ENCODE peak calls at places on chromosomes 13 and 19, in nine cellular contexts. One of them, this sample, is unnamed.

GRCh38 chr13:38850868-38851626 is 139.6 kb downstream of the STOML3 start:
- DNase-seq in astrocyte of the cerebellum: no peak
- DNase-seq in C1 segment of cervical spinal cord: no peak
- DNase-seq in CD4-positive, alpha-beta T cell: no peak
- DNase-seq in stimulated activated CD8-positive, alpha-beta memory T cell treated with anti-CD3 and anti-CD28 coated beads, Interleukin-15, amount 100 ng/mL, for 1 hour: no peak
- DNase-seq in frontal cortex: no peak
- DNase-seq in WERI-Rb-1: no peak
- DNase-seq in COR-L47: no peak
- DNase-seq in activated CD4-positive, alpha-beta T cell treated with anti-CD3 and anti-CD28 coated beads, Interleukin-2, amount 50 U/mL, for 48 hours: no peak
- DNase-seq in this sample: no peak

GRCh38 chr19:44069415-44069814 is 2.5 kb upstream of the ZNF284 start:
- DNase-seq in WERI-Rb-1: no peak
- DNase-seq in CD4-positive, alpha-beta T cell: no peak
- DNase-seq in stimulated activated CD8-positive, alpha-beta memory T cell treated with anti-CD3 and anti-CD28 coated beads, Interleukin-15, amount 100 ng/mL, for 1 hour: no peak
- DNase-seq in C1 segment of cervical spinal cord: no peak
- DNase-seq in frontal cortex: no peak
- DNase-seq in astrocyte of the cerebellum: no peak
- DNase-seq in activated CD4-positive, alpha-beta T cell treated with anti-CD3 and anti-CD28 coated beads, Interleukin-2, amount 50 U/mL, for 48 hours: no peak
- DNase-seq in COR-L47: no peak
- DNase-seq in this sample: no peak

GRCh38 chr19:3250675-3251074 is 26.2 kb downstream of the CELF5 start:
- DNase-seq in astrocyte of the cerebellum: no peak
- DNase-seq in frontal cortex: no peak
- DNase-seq in activated CD4-positive, alpha-beta T cell treated with anti-CD3 and anti-CD28 coated beads, Interleukin-2, amount 50 U/mL, for 48 hours: peak; percentile 56
- DNase-seq in C1 segment of cervical spinal cord: no peak
- DNase-seq in stimulated activated CD8-positive, alpha-beta memory T cell treated with anti-CD3 and anti-CD28 coated beads, Interleukin-15, amount 100 ng/mL, for 1 hour: peak; percentile 26
- DNase-seq in WERI-Rb-1: peak; percentile 42
- DNase-seq in COR-L47: no peak
- DNase-seq in CD4-positive, alpha-beta T cell: peak; percentile 13
- DNase-seq in this sample: peak; percentile 34

GRCh38 chr13:42752731-42753130 is 28.7 kb upstream of the FAM216B start:
- DNase-seq in CD4-positive, alpha-beta T cell: no peak
- DNase-seq in activated CD4-positive, alpha-beta T cell treated with anti-CD3 and anti-CD28 coated beads, Interleukin-2, amount 50 U/mL, for 48 hours: no peak
- DNase-seq in WERI-Rb-1: no peak
- DNase-seq in C1 segment of cervical spinal cord: no peak
- DNase-seq in frontal cortex: no peak
- DNase-seq in stimulated activated CD8-positive, alpha-beta memory T cell treated with anti-CD3 and anti-CD28 coated beads, Interleukin-15, amount 100 ng/mL, for 1 hour: no peak
- DNase-seq in astrocyte of the cerebellum: no peak
- DNase-seq in COR-L47: no peak
- DNase-seq in this sample: no peak

GRCh38 chr19:5144545-5145179 is 175.7 kb downstream of the KDM4B start:
- DNase-seq in C1 segment of cervical spinal cord: no peak
- DNase-seq in COR-L47: no peak
- DNase-seq in activated CD4-positive, alpha-beta T cell treated with anti-CD3 and anti-CD28 coated beads, Interleukin-2, amount 50 U/mL, for 48 hours: no peak
- DNase-seq in astrocyte of the cerebellum: no peak
- DNase-seq in WERI-Rb-1: no peak
- DNase-seq in stimulated activated CD8-positive, alpha-beta memory T cell treated with anti-CD3 and anti-CD28 coated beads, Interleukin-15, amount 100 ng/mL, for 1 hour: no peak
- DNase-seq in CD4-positive, alpha-beta T cell: no peak
- DNase-seq in frontal cortex: no peak
- DNase-seq in this sample: no peak

GRCh38 chr13:107205318-107206112 is 637.6 kb upstream of the ARGLU1 start:
- DNase-seq in activated CD4-positive, alpha-beta T cell treated with anti-CD3 and anti-CD28 coated beads, Interleukin-2, amount 50 U/mL, for 48 hours: peak; percentile 57
- DNase-seq in WERI-Rb-1: peak; percentile 87
- DNase-seq in C1 segment of cervical spinal cord: peak; percentile 21
- DNase-seq in astrocyte of the cerebellum: peak; percentile 33
- DNase-seq in frontal cortex: peak; percentile 14
- DNase-seq in CD4-positive, alpha-beta T cell: peak; percentile 39
- DNase-seq in stimulated activated CD8-positive, alpha-beta memory T cell treated with anti-CD3 and anti-CD28 coated beads, Interleukin-15, amount 100 ng/mL, for 1 hour: peak; percentile 16
- DNase-seq in COR-L47: peak; percentile 73
- DNase-seq in this sample: peak; percentile 56

GRCh38 chr19:45895519-45895972 is 6.9 kb downstream of the MYPOP start:
- DNase-seq in stimulated activated CD8-positive, alpha-beta memory T cell treated with anti-CD3 and anti-CD28 coated beads, Interleukin-15, amount 100 ng/mL, for 1 hour: no peak
- DNase-seq in activated CD4-positive, alpha-beta T cell treated with anti-CD3 and anti-CD28 coated beads, Interleukin-2, amount 50 U/mL, for 48 hours: no peak
- DNase-seq in COR-L47: no peak
- DNase-seq in CD4-positive, alpha-beta T cell: no peak
- DNase-seq in C1 segment of cervical spinal cord: no peak
- DNase-seq in frontal cortex: no peak
- DNase-seq in WERI-Rb-1: no peak
- DNase-seq in astrocyte of the cerebellum: no peak
- DNase-seq in this sample: no peak

GRCh38 chr19:35501684-35502083 is 11.4 kb upstream of the KRTDAP start:
- DNase-seq in CD4-positive, alpha-beta T cell: no peak
- DNase-seq in C1 segment of cervical spinal cord: no peak
- DNase-seq in stimulated activated CD8-positive, alpha-beta memory T cell treated with anti-CD3 and anti-CD28 coated beads, Interleukin-15, amount 100 ng/mL, for 1 hour: no peak
- DNase-seq in WERI-Rb-1: no peak
- DNase-seq in astrocyte of the cerebellum: no peak
- DNase-seq in frontal cortex: no peak
- DNase-seq in COR-L47: no peak
- DNase-seq in activated CD4-positive, alpha-beta T cell treated with anti-CD3 and anti-CD28 coated beads, Interleukin-2, amount 50 U/mL, for 48 hours: no peak
- DNase-seq in this sample: no peak

GRCh38 chr19:54352041-54352440 is 12.7 kb downstream of the LAIR1 start:
- DNase-seq in frontal cortex: no peak
- DNase-seq in CD4-positive, alpha-beta T cell: no peak
- DNase-seq in activated CD4-positive, alpha-beta T cell treated with anti-CD3 and anti-CD28 coated beads, Interleukin-2, amount 50 U/mL, for 48 hours: no peak
- DNase-seq in astrocyte of the cerebellum: no peak
- DNase-seq in WERI-Rb-1: no peak
- DNase-seq in COR-L47: no peak
- DNase-seq in stimulated activated CD8-positive, alpha-beta memory T cell treated with anti-CD3 and anti-CD28 coated beads, Interleukin-15, amount 100 ng/mL, for 1 hour: no peak
- DNase-seq in C1 segment of cervical spinal cord: no peak
- DNase-seq in this sample: no peak

GRCh38 chr13:77810891-77811290 is 107.7 kb downstream of the EDNRB start:
- DNase-seq in C1 segment of cervical spinal cord: no peak
- DNase-seq in frontal cortex: no peak
- DNase-seq in CD4-positive, alpha-beta T cell: no peak
- DNase-seq in stimulated activated CD8-positive, alpha-beta memory T cell treated with anti-CD3 and anti-CD28 coated beads, Interleukin-15, amount 100 ng/mL, for 1 hour: no peak
- DNase-seq in activated CD4-positive, alpha-beta T cell treated with anti-CD3 and anti-CD28 coated beads, Interleukin-2, amount 50 U/mL, for 48 hours: no peak
- DNase-seq in WERI-Rb-1: no peak
- DNase-seq in astrocyte of the cerebellum: no peak
- DNase-seq in COR-L47: no peak
- DNase-seq in this sample: no peak

GRCh38 chr19:18763674-18764590 is 27.2 kb downstream of the COMP start:
- DNase-seq in astrocyte of the cerebellum: no peak
- DNase-seq in WERI-Rb-1: peak; percentile 77
- DNase-seq in stimulated activated CD8-positive, alpha-beta memory T cell treated with anti-CD3 and anti-CD28 coated beads, Interleukin-15, amount 100 ng/mL, for 1 hour: no peak
- DNase-seq in COR-L47: no peak
- DNase-seq in activated CD4-positive, alpha-beta T cell treated with anti-CD3 and anti-CD28 coated beads, Interleukin-2, amount 50 U/mL, for 48 hours: no peak
- DNase-seq in CD4-positive, alpha-beta T cell: no peak
- DNase-seq in C1 segment of cervical spinal cord: no peak
- DNase-seq in frontal cortex: no peak
- DNase-seq in this sample: no peak

GRCh38 chr13:28837111-28837510 is 17.0 kb downstream of the MTUS2 start:
- DNase-seq in activated CD4-positive, alpha-beta T cell treated with anti-CD3 and anti-CD28 coated beads, Interleukin-2, amount 50 U/mL, for 48 hours: no peak
- DNase-seq in astrocyte of the cerebellum: no peak
- DNase-seq in CD4-positive, alpha-beta T cell: no peak
- DNase-seq in stimulated activated CD8-positive, alpha-beta memory T cell treated with anti-CD3 and anti-CD28 coated beads, Interleukin-15, amount 100 ng/mL, for 1 hour: no peak
- DNase-seq in C1 segment of cervical spinal cord: no peak
- DNase-seq in frontal cortex: no peak
- DNase-seq in COR-L47: no peak
- DNase-seq in WERI-Rb-1: no peak
- DNase-seq in this sample: no peak

GRCh38 chr13:104414771-104415170 is 1348.6 kb upstream of the SLC10A2 start:
- DNase-seq in astrocyte of the cerebellum: no peak
- DNase-seq in CD4-positive, alpha-beta T cell: no peak
- DNase-seq in COR-L47: no peak
- DNase-seq in C1 segment of cervical spinal cord: no peak
- DNase-seq in WERI-Rb-1: no peak
- DNase-seq in frontal cortex: no peak
- DNase-seq in stimulated activated CD8-positive, alpha-beta memory T cell treated with anti-CD3 and anti-CD28 coated beads, Interleukin-15, amount 100 ng/mL, for 1 hour: no peak
- DNase-seq in activated CD4-positive, alpha-beta T cell treated with anti-CD3 and anti-CD28 coated beads, Interleukin-2, amount 50 U/mL, for 48 hours: no peak
- DNase-seq in this sample: no peak

GRCh38 chr13:48866204-48866603 is 109.5 kb upstream of the FNDC3A start:
- DNase-seq in frontal cortex: no peak
- DNase-seq in astrocyte of the cerebellum: no peak
- DNase-seq in COR-L47: no peak
- DNase-seq in CD4-positive, alpha-beta T cell: no peak
- DNase-seq in WERI-Rb-1: no peak
- DNase-seq in activated CD4-positive, alpha-beta T cell treated with anti-CD3 and anti-CD28 coated beads, Interleukin-2, amount 50 U/mL, for 48 hours: no peak
- DNase-seq in C1 segment of cervical spinal cord: no peak
- DNase-seq in stimulated activated CD8-positive, alpha-beta memory T cell treated with anti-CD3 and anti-CD28 coated beads, Interleukin-15, amount 100 ng/mL, for 1 hour: no peak
- DNase-seq in this sample: no peak

GRCh38 chr19:31235806-31236205 is 113.4 kb downstream of the TSHZ3 start:
- DNase-seq in frontal cortex: no peak
- DNase-seq in astrocyte of the cerebellum: no peak
- DNase-seq in WERI-Rb-1: no peak
- DNase-seq in activated CD4-positive, alpha-beta T cell treated with anti-CD3 and anti-CD28 coated beads, Interleukin-2, amount 50 U/mL, for 48 hours: no peak
- DNase-seq in CD4-positive, alpha-beta T cell: no peak
- DNase-seq in stimulated activated CD8-positive, alpha-beta memory T cell treated with anti-CD3 and anti-CD28 coated beads, Interleukin-15, amount 100 ng/mL, for 1 hour: no peak
- DNase-seq in COR-L47: no peak
- DNase-seq in C1 segment of cervical spinal cord: no peak
- DNase-seq in this sample: no peak

GRCh38 chr19:6132482-6132881 is 3.0 kb upstream of the ACSBG2 start:
- DNase-seq in C1 segment of cervical spinal cord: no peak
- DNase-seq in activated CD4-positive, alpha-beta T cell treated with anti-CD3 and anti-CD28 coated beads, Interleukin-2, amount 50 U/mL, for 48 hours: no peak
- DNase-seq in stimulated activated CD8-positive, alpha-beta memory T cell treated with anti-CD3 and anti-CD28 coated beads, Interleukin-15, amount 100 ng/mL, for 1 hour: no peak
- DNase-seq in COR-L47: no peak
- DNase-seq in CD4-positive, alpha-beta T cell: no peak
- DNase-seq in astrocyte of the cerebellum: no peak
- DNase-seq in frontal cortex: no peak
- DNase-seq in WERI-Rb-1: no peak
- DNase-seq in this sample: no peak

GRCh38 chr13:63124863-63125262 is 1709.2 kb upstream of the PCDH20 start:
- DNase-seq in CD4-positive, alpha-beta T cell: no peak
- DNase-seq in stimulated activated CD8-positive, alpha-beta memory T cell treated with anti-CD3 and anti-CD28 coated beads, Interleukin-15, amount 100 ng/mL, for 1 hour: no peak
- DNase-seq in WERI-Rb-1: no peak
- DNase-seq in activated CD4-positive, alpha-beta T cell treated with anti-CD3 and anti-CD28 coated beads, Interleukin-2, amount 50 U/mL, for 48 hours: no peak
- DNase-seq in frontal cortex: no peak
- DNase-seq in C1 segment of cervical spinal cord: no peak
- DNase-seq in astrocyte of the cerebellum: peak; percentile 15
- DNase-seq in COR-L47: peak; percentile 17
- DNase-seq in this sample: no peak

GRCh38 chr19:3573858-3574637 is 1.3 kb downstream of the HMG20B start:
- DNase-seq in astrocyte of the cerebellum: peak; percentile 78
- DNase-seq in WERI-Rb-1: peak; percentile 96
- DNase-seq in stimulated activated CD8-positive, alpha-beta memory T cell treated with anti-CD3 and anti-CD28 coated beads, Interleukin-15, amount 100 ng/mL, for 1 hour: peak; percentile 49
- DNase-seq in C1 segment of cervical spinal cord: peak; percentile 54
- DNase-seq in activated CD4-positive, alpha-beta T cell treated with anti-CD3 and anti-CD28 coated beads, Interleukin-2, amount 50 U/mL, for 48 hours: peak; percentile 94
- DNase-seq in COR-L47: peak; percentile 81
- DNase-seq in frontal cortex: peak; percentile 62
- DNase-seq in CD4-positive, alpha-beta T cell: peak; percentile 48
- DNase-seq in this sample: peak; percentile 82

GRCh38 chr13:113849981-113850721 is 13.7 kb downstream of the GAS6 start:
- DNase-seq in activated CD4-positive, alpha-beta T cell treated with anti-CD3 and anti-CD28 coated beads, Interleukin-2, amount 50 U/mL, for 48 hours: no peak
- DNase-seq in WERI-Rb-1: no peak
- DNase-seq in CD4-positive, alpha-beta T cell: no peak
- DNase-seq in COR-L47: no peak
- DNase-seq in stimulated activated CD8-positive, alpha-beta memory T cell treated with anti-CD3 and anti-CD28 coated beads, Interleukin-15, amount 100 ng/mL, for 1 hour: no peak
- DNase-seq in frontal cortex: no peak
- DNase-seq in C1 segment of cervical spinal cord: no peak
- DNase-seq in astrocyte of the cerebellum: no peak
- DNase-seq in this sample: no peak

This sample was measured in T-cell.